ENCODE peak calls at places on chromosomes 3 and 15, in seven cellular contexts. Z, W, S, Y, L, K and E are unnamed samples. For H3K27me3 and H3K4me1, the result is how much of the 10 kb centered on the place peaks cover.

GRCh38 chr3:173977747-173978146 is 580.2 kb downstream of the NLGN1 start:
- DNase-seq in Z (no peak), W (no peak), S (no peak), Y (no peak), L (no peak), K (no peak), E (no peak)

GRCh38 chr3:111850481-111850880 is 8.6 kb upstream of the PHLDB2 start:
- DNase-seq in Z (no peak), W (no peak), S (no peak), Y (no peak), L (no peak), K (no peak), E (no peak)

GRCh38 chr3:13200951-13201350 is 127.7 kb upstream of the IQSEC1 start:
- DNase-seq in Z (no peak), W (no peak), S (no peak), Y (no peak), L (no peak), K (peak), E (no peak)

GRCh38 chr3:62884041-62884870 is 9.0 kb upstream of the CADPS start:
- DNase-seq in Z (no peak), W (no peak), S (no peak), Y (no peak), L (no peak), K (no peak), E (no peak)

GRCh38 chr3:25503758-25504157 is 75.7 kb downstream of the RARB start:
- DNase-seq in Z (no peak), W (no peak), S (no peak), Y (no peak), L (no peak), K (no peak), E (no peak)

GRCh38 chr15:81001180-81002003 is 669 bp downstream of the TLNRD1 start:
- DNase-seq in Z (peak), W (peak), S (peak), Y (peak), L (no peak), K (peak), E (peak)

GRCh38 chr3:39435006-39435748 is 28.7 kb downstream of the RPSA start:
- DNase-seq in Z (no peak), W (no peak), S (no peak), Y (no peak), L (no peak), K (no peak), E (no peak)

GRCh38 chr3:104460477-104461406 is 906.0 kb upstream of the ALCAM start:
- DNase-seq in Z (no peak), W (no peak), S (no peak), Y (no peak), L (no peak), K (peak), E (no peak)

GRCh38 chr3:13141991-13142412 is 68.8 kb upstream of the IQSEC1 start:
- DNase-seq in Z (no peak), W (no peak), S (no peak), Y (no peak), L (no peak), K (peak), E (no peak)

GRCh38 chr15:30924353-30924752 is 20.6 kb downstream of the FAN1 start:
- DNase-seq in Z (no peak), W (no peak), S (no peak), Y (no peak), L (no peak), K (no peak), E (no peak)

GRCh38 chr3:122273498-122273897 is 51.5 kb upstream of the CSTA start:
- DNase-seq in Z (no peak), W (no peak), S (no peak), Y (no peak), L (no peak), K (no peak), E (no peak)

GRCh38 chr3:53616330-53616729 is 121.9 kb downstream of the CACNA1D start:
- DNase-seq in Z (no peak), W (no peak), S (no peak), Y (no peak), L (no peak), K (no peak), E (no peak)

GRCh38 chr15:100781961-100782525 is 97.6 kb upstream of the ALDH1A3 start:
- DNase-seq in Z (no peak), W (no peak), S (no peak), Y (no peak), L (no peak), K (no peak), E (no peak)

GRCh38 chr15:82165948-82166376 is 96.6 kb downstream of the EFL1 start:
- DNase-seq in Z (no peak), W (no peak), S (no peak), Y (no peak), L (no peak), K (no peak), E (no peak)

GRCh38 chr3:39150803-39151631 is 2.4 kb downstream of the CSRNP1 start:
- DNase-seq in Z (peak), W (peak), S (peak), Y (no peak), L (no peak), K (peak), E (peak)

GRCh38 chr3:24232784-24233183 is 261.9 kb downstream of the THRB start:
- DNase-seq in Z (no peak), W (no peak), S (no peak), Y (no peak), L (no peak), K (no peak), E (no peak)

GRCh38 chr3:107521466-107522059 is 1.2 kb upstream of the BBX start:
- DNase-seq in Z (no peak), W (no peak), S (no peak), Y (no peak), L (no peak), K (no peak), E (no peak)

GRCh38 chr15:38688761-38689160 is 124.1 kb upstream of the RASGRP1 start:
- DNase-seq in Z (no peak), W (no peak), S (peak), Y (peak), L (no peak), K (no peak), E (peak)

GRCh38 chr3:57749542-57749941 is 6.6 kb upstream of the SLMAP start:
- DNase-seq in Z (no peak), W (no peak), S (no peak), Y (no peak), L (no peak), K (no peak), E (no peak)

GRCh38 chr3:134367412-134367811 is 6.8 kb downstream of the AMOTL2 start:
- DNase-seq in Z (no peak), W (no peak), S (no peak), Y (no peak), L (no peak), K (no peak), E (no peak)

GRCh38 chr15:66163553-66163952 is 90.0 kb downstream of the MEGF11 start:
- DNase-seq in Z (no peak), W (no peak), S (no peak), Y (no peak), L (no peak), K (no peak), E (no peak)

GRCh38 chr3:20246662-20247061 is 60.7 kb upstream of the SGO1 start:
- DNase-seq in Z (no peak), W (no peak), S (no peak), Y (no peak), L (no peak), K (no peak), E (no peak)

GRCh38 chr15:83919319-83919830 is 265.5 kb downstream of the ADAMTSL3 start:
- DNase-seq in Z (no peak), W (no peak), S (no peak), Y (no peak), L (no peak), K (no peak), E (no peak)

GRCh38 chr3:39333607-39334006 is 4.1 kb downstream of the CCR8 start:
- DNase-seq in Z (no peak), W (no peak), S (no peak), Y (no peak), L (no peak), K (no peak), E (no peak)

GRCh38 chr3:139534444-139534812 is 5.1 kb downstream of the RBP1 start:
- DNase-seq in Z (peak), W (peak), S (no peak), Y (no peak), L (no peak), K (no peak), E (no peak)

GRCh38 chr3:126315916-126316514 is 41.2 kb downstream of the KLF15 start:
- DNase-seq in Z (no peak), W (no peak), S (no peak), Y (no peak), L (no peak), K (no peak), E (no peak)

GRCh38 chr15:63600001-63600645 is 2.9 kb downstream of the FBXL22 start:
- DNase-seq in Z (no peak), W (no peak), S (peak), Y (no peak), L (no peak), K (peak), E (peak)

GRCh38 chr3:9149566-9149965 is 99.9 kb downstream of the SRGAP3 start:
- DNase-seq in Z (no peak), W (no peak), S (no peak), Y (no peak), L (no peak), K (no peak), E (no peak)

GRCh38 chr3:48219543-48219942 is 3.8 kb upstream of the CAMP start:
- DNase-seq in Z (no peak), W (no peak), S (no peak), Y (no peak), L (no peak), K (no peak), E (no peak)

GRCh38 chr3:58494107-58494506 is 2.2 kb downstream of the KCTD6 start:
- DNase-seq in Z (no peak), W (no peak), S (no peak), Y (no peak), L (no peak), K (no peak), E (no peak)

GRCh38 chr15:91844928-91845327 is 8.6 kb upstream of the SLCO3A1 start:
- DNase-seq in Z (no peak), W (no peak), S (no peak), Y (no peak), L (no peak), K (no peak), E (no peak)

DNA sequence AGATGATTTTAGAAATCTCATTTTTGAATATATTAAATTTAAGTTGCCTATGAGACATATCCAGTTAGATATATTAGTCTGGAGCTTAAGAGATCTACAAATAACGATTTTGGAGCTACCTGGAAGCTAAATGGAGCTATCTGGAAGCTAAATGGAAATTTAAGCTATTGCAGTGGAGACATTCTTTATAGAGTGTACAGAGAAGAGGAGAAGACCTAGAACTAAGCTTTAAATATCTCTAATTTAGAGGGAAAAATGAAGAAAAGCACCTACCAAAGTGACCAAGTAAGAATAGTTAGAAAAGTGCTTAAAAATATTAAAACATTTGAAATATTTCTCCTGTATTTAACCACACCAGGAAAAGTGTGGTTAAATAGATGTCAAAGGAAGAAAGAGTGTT is 28.3 kb downstream of the SPESP1 start:
- DNase-seq in Z (no peak), W (no peak), S (no peak), Y (no peak), L (no peak), K (no peak), E (no peak)
- H3K27me3 ChIP-seq in Z (under half), W (under half), S (under half), Y (under half), L (under half), K (under half), E (under half)

GRCh38 chr3:156483002-156483401 is 71.9 kb downstream of the SSR3 start:
- DNase-seq in Z (no peak), W (no peak), S (no peak), Y (no peak), L (no peak), K (no peak), E (no peak)
- H3K27ac ChIP-seq in Z (peak), W (no peak), S (peak), Y (no peak), L (no peak), K (no peak), E (peak)

DNA sequence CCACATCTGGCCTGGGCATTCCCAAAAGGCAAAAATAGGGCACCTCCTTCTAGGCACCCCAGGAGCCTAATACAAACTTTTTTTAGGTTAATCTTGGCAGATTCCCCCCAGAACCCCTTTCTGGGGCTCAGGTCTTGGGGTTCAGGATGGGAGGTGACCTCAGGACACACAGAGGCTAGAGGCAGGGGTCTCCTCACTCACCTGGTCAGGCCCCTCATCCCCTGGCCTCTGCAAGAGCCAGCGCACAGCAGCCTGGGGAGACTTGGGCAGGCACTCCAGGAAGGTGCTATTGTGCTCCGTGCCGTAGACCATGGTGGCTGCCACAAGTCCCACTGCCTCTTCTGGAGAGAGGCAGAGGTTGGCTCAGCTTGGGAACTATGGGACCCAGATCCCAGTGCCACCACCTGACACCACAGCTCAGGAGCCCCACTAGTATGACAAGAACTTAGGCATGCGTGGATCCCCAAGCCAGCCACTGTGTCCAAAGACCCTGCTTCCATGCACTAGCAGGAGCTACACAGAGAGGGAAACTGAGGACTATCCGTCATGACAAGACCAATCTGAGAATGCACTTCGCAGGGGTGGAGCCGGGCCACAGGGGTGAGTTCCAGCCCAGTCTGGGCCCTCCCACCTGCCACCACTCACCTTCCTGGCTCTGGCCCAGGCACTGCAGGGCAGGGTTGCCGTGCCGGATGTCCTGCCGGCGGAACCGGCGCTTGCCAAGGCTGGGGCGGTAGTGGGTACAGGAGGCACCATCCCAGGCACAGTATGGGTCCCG is 7.4 kb downstream of the SEMA3G start:
- DNase-seq in Z (peak), W (no peak), S (no peak), Y (no peak), L (no peak), K (no peak), E (no peak)
- H3K4me1 ChIP-seq in Z (under half), W (under half), S (under half), Y (under half), L (under half), K (under half), E (under half)

GRCh38 chr3:184443364-184443763 is 63.5 kb downstream of the CHRD start:
- DNase-seq in Z (no peak), W (no peak), S (no peak), Y (no peak), L (no peak), K (no peak), E (no peak)

GRCh38 chr3:184440161-184440560 is 60.3 kb downstream of the CHRD start:
- DNase-seq in Z (no peak), W (no peak), S (no peak), Y (no peak), L (no peak), K (no peak), E (no peak)

GRCh38 chr3:184448321-184449160 is 68.7 kb downstream of the CHRD start:
- DNase-seq in Z (no peak), W (no peak), S (no peak), Y (no peak), L (no peak), K (no peak), E (no peak)

GRCh38 chr3:184441202-184441900 is 61.5 kb downstream of the CHRD start:
- DNase-seq in Z (no peak), W (no peak), S (no peak), Y (no peak), L (no peak), K (peak), E (peak)

DNA sequence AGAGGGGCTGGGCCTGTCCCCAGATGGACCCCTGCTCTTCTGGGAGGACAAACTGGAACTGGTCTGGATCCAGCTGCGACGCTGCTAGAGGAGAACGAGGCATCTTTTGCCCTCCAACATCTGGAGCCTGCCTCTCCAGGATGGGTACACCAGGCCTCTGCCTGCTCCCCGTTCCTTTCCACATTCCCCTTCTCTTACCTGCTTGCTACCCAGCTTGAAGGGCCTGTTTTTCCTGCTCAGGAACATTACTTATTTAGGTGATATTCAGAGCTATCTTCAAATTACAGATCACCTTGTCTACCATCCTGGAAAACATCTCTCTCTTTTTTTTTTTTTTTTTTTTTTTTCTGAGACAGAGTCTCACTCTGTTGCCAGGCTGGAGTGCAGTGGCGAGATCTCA is 64.0 kb downstream of the CHRD start:
- DNase-seq in Z (no peak), W (no peak), S (no peak), Y (no peak), L (no peak), K (no peak), E (no peak)
- H3K27me3 ChIP-seq in Z (under half), W (under half), S (under half), Y (under half), L (under half), K (under half), E (under half)

GRCh38 chr3:5123937-5124336 is 1.8 kb downstream of the ARL8B start:
- DNase-seq in Z (no peak), W (no peak), S (no peak), Y (no peak), L (no peak), K (no peak), E (no peak)
- H3K27ac ChIP-seq in Z (no peak), W (no peak), S (no peak), Y (no peak), L (no peak), K (no peak), E (no peak)